ENCODE peak calls at places on chromosomes 12 and 14, in seven cellular contexts. L, Z, I, F, O, T and V are unnamed samples.

GRCh38 chr14:88452231-88452630 is 66.8 kb downstream of the SPATA7 start:
- ATAC-seq in F (no peak), O (no peak), I (no peak), T (no peak), L (no peak), Z (no peak), V (no peak)

GRCh38 chr12:41439858-41440257 is 251.7 kb downstream of the PDZRN4 start:
- ATAC-seq in O (no peak), I (no peak), F (no peak), L (no peak), Z (no peak), T (no peak), V (no peak)

GRCh38 chr14:75132374-75133086 is 5.7 kb upstream of the NEK9 start:
- ATAC-seq in T (peak; percentile 85), F (peak; percentile 50), L (peak; percentile 91), I (peak; percentile 91), O (peak; percentile 81), Z (peak; percentile 92), V (peak; percentile 78)

GRCh38 chr12:66203820-66204219 is 14.8 kb downstream of the IRAK3 start:
- ATAC-seq in Z (no peak), T (no peak), L (no peak), O (no peak), I (no peak), F (no peak), V (no peak)

GRCh38 chr14:81129242-81129641 is 91.5 kb downstream of the GTF2A1 start:
- ATAC-seq in L (no peak), O (no peak), I (no peak), T (no peak), Z (no peak), F (no peak), V (no peak)

GRCh38 chr12:2044165-2044564 is 8.6 kb upstream of the CACNA1C start:
- ATAC-seq in F (peak; percentile 34), L (no peak), O (no peak), T (no peak), I (no peak), Z (no peak), V (no peak)

GRCh38 chr14:67313153-67313552 is 46.5 kb downstream of the ATP6V1D start:
- ATAC-seq in I (no peak), F (no peak), Z (no peak), L (no peak), T (no peak), O (no peak), V (no peak)

GRCh38 chr14:95370076-95370475 is 50.4 kb upstream of the CLMN start:
- ATAC-seq in T (no peak), I (no peak), L (no peak), O (no peak), Z (no peak), F (no peak), V (no peak)

GRCh38 chr12:75939016-75939642 is 92.4 kb downstream of the PHLDA1 start:
- ATAC-seq in I (no peak), Z (no peak), T (no peak), L (no peak), F (no peak), O (no peak), V (no peak)

GRCh38 chr14:56650977-56651376 is 71.4 kb downstream of the TMEM260 start:
- ATAC-seq in Z (no peak), I (no peak), T (no peak), O (no peak), L (no peak), F (no peak), V (no peak)

DNA sequence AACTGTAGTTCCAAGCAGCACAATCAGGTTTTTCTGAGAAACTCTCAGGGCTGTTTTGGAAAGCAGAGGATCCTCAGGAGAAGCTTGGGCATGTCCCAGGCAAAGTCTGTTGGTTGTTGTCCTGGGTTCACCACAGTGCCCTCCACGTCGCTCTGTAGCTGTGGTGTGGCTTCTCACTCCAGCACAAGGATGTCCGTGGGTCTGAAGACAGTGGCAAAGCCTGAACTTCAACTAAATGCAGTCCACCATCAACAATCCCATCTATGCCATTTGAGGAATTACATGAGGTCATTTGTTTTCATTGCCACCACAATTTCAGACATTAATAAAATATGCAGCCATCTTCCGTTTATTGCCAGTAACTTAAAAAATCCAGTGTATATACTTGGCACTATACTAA is 272.2 kb downstream of the LRIG3 start:
- ATAC-seq in I (no peak), Z (no peak), L (no peak), T (no peak), F (no peak), O (no peak), V (no peak)
- TF ChIP-seq CTCF in I (no peak), Z (no peak), L (no peak), T (no peak), F (no peak), O (no peak), V (no peak)

GRCh38 chr14:27123162-27123561 is 525.3 kb upstream of the NOVA1 start:
- ATAC-seq in Z (no peak), F (no peak), L (no peak), T (no peak), O (no peak), I (no peak), V (no peak)
- H3K9me3 ChIP-seq in Z (no peaks in the 10 kb centered on the region), F (peaks cover 18% of the 10 kb centered on the region), L (peaks cover 5% of the 10 kb centered on the region), T (no peaks in the 10 kb centered on the region), O (no peaks in the 10 kb centered on the region), I (no peaks in the 10 kb centered on the region), V (no peaks in the 10 kb centered on the region)

GRCh38 chr14:21072102-21072501 is 2.0 kb downstream of the ARHGEF40 start:
- ATAC-seq in O (peak; percentile 17), I (no peak), Z (no peak), T (no peak), F (no peak), L (no peak), V (peak; percentile 38)
- TF ChIP-seq CTCF in O (no peak), I (no peak), Z (no peak), T (no peak), F (no peak), L (no peak), V (no peak)

GRCh38 chr14:62439210-62439609 is 606.0 kb downstream of the KCNH5 start:
- ATAC-seq in I (no peak), Z (no peak), L (no peak), F (no peak), O (no peak), T (no peak), V (no peak)
- H3K9me3 ChIP-seq in I (no peaks in the 10 kb centered on the region), Z (peaks cover 4% of the 10 kb centered on the region), L (no peaks in the 10 kb centered on the region), F (peaks cover 47% of the 10 kb centered on the region), O (no peaks in the 10 kb centered on the region), T (no peaks in the 10 kb centered on the region), V (no peaks in the 10 kb centered on the region)